ENCODE peak calls at places on chromosomes 2 and 18, in nine cellular contexts. P is keratinocyte, B is iPS DF 6.9, A is heart right ventricle, N is fibroblast of villous mesenchyme, G is testis, L is astrocyte of the cerebellum, Z is left ventricle myocardium inferior, T is fibroblast of the aortic adventitia. F is an unnamed sample.

GRCh38 chr18:49521251-49521650 is 34.2 kb upstream of the C18orf32 start:
- DNase-seq in B (no peak), G (no peak), A (no peak), T (peak; percentile 9), L (no peak), P (no peak), N (no peak), Z (no peak), F (no peak)

GRCh38 chr2:170344663-170345099 is 166.7 kb downstream of the MYO3B start:
- DNase-seq in L (no peak), G (no peak), A (no peak), N (no peak), Z (no peak), T (no peak), P (no peak), B (no peak), F (no peak)

GRCh38 chr2:190596998-190597397 is 51.9 kb upstream of the NAB1 start:
- DNase-seq in G (no peak), L (no peak), Z (peak; percentile 49), P (no peak), A (peak; percentile 50), B (no peak), N (no peak), T (no peak), F (no peak)

GRCh38 chr2:96556441-96557330 is 20.1 kb downstream of the ARID5A start:
- DNase-seq in G (no peak), L (no peak), B (no peak), Z (no peak), P (peak; percentile 99), N (no peak), A (no peak), T (peak; percentile 63), F (peak; percentile 56)

GRCh38 chr18:10851824-10852225 is 297.5 kb downstream of the PIEZO2 start:
- DNase-seq in B (peak; percentile 9), T (peak; percentile 85), L (peak; percentile 60), A (no peak), G (no peak), N (peak; percentile 80), Z (no peak), P (no peak), F (peak; percentile 90)

GRCh38 chr2:56806924-56807323 is 623.1 kb downstream of the CCDC85A start:
- DNase-seq in A (no peak), L (no peak), N (no peak), T (no peak), B (no peak), P (no peak), Z (no peak), G (no peak), F (no peak)

GRCh38 chr2:219392754-219393153 is 5.0 kb upstream of the DNPEP start:
- DNase-seq in Z (no peak), A (no peak), B (no peak), N (no peak), G (no peak), P (no peak), T (no peak), L (no peak), F (no peak)

GRCh38 chr18:37253424-37254255 is 312.0 kb downstream of the CELF4 start:
- DNase-seq in T (no peak), Z (no peak), L (no peak), B (no peak), A (peak; percentile 25), N (no peak), P (no peak), G (peak; percentile 59), F (no peak)

GRCh38 chr2:219684721-219685689 is 57.6 kb downstream of the SLC4A3 start:
- DNase-seq in N (peak; percentile 71), T (peak; percentile 92), A (peak; percentile 44), Z (peak; percentile 35), G (peak; percentile 80), B (peak; percentile 70), L (no peak), P (peak; percentile 74), F (peak; percentile 83)

GRCh38 chr2:184620367-184620766 is 22.0 kb downstream of the ZNF804A start:
- DNase-seq in P (no peak), B (no peak), Z (no peak), N (no peak), T (peak; percentile 26), A (no peak), G (no peak), L (no peak), F (no peak)

GRCh38 chr2:119960821-119961220 is 52.1 kb upstream of the EPB41L5 start:
- DNase-seq in N (peak; percentile 42), Z (no peak), G (no peak), T (peak; percentile 42), B (no peak), P (no peak), L (peak; percentile 49), A (no peak), F (peak; percentile 62)

GRCh38 chr2:101617188-101617587 is 80.3 kb upstream of the MAP4K4 start:
- DNase-seq in A (no peak), L (peak; percentile 60), Z (no peak), P (no peak), B (no peak), N (peak; percentile 76), G (no peak), T (peak; percentile 13), F (peak; percentile 57)

GRCh38 chr2:61247204-61247812 is 85.3 kb downstream of the C2orf74 start:
- DNase-seq in T (peak; percentile 79), G (no peak), B (no peak), L (peak; percentile 44), N (peak; percentile 54), Z (no peak), P (no peak), A (no peak), F (peak; percentile 65)

GRCh38 chr2:236208281-236208900 is 40.2 kb upstream of the GBX2 start:
- DNase-seq in A (no peak), B (no peak), P (no peak), Z (no peak), N (no peak), G (no peak), T (no peak), L (no peak), F (no peak)

GRCh38 chr2:100907832-100908231 is 87.9 kb downstream of the NPAS2 start:
- DNase-seq in P (no peak), A (no peak), N (no peak), G (no peak), T (no peak), Z (no peak), B (no peak), L (no peak), F (no peak)

GRCh38 chr2:135667045-135667444 is 74.6 kb upstream of the UBXN4 start:
- DNase-seq in T (peak; percentile 15), L (peak; percentile 11), P (no peak), N (no peak), B (no peak), G (no peak), Z (no peak), A (no peak), F (peak; percentile 44)

GRCh38 chr2:130389363-130389762 is 33.5 kb downstream of the PTPN18 start:
- DNase-seq in B (no peak), P (no peak), G (no peak), T (no peak), N (no peak), A (no peak), L (no peak), Z (no peak), F (no peak)

DNA sequence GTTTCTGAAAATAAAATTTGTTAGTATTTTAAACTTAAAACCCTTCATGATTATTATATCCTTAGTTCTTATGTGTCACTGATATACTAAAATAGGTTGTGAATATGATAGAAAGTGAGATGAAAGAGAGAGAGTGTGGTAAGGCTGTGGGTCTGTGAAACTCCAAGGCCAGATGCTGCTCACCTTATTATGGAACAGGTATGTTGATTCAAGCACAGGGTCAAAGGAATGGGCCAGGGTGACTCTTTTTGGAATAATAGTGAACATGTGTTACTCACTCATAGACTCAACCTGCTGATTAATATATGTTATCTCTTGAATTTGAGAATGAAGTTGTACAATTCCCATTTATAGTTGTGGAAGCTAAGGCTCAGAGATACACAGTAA is 70.7 kb upstream of the FN1 start:
- DNase-seq in N (no peak), Z (no peak), L (no peak), A (no peak), G (no peak), P (no peak), B (no peak), T (no peak), F (no peak)
- H3K4me3 ChIP-seq in N (no peak overlapping the region), Z (no peak overlapping the region), L (no peak overlapping the region), A (no peak overlapping the region), G (no peak overlapping the region), P (no peak overlapping the region), B (no peak overlapping the region), T (no peak overlapping the region), F (no peak overlapping the region)

DNA sequence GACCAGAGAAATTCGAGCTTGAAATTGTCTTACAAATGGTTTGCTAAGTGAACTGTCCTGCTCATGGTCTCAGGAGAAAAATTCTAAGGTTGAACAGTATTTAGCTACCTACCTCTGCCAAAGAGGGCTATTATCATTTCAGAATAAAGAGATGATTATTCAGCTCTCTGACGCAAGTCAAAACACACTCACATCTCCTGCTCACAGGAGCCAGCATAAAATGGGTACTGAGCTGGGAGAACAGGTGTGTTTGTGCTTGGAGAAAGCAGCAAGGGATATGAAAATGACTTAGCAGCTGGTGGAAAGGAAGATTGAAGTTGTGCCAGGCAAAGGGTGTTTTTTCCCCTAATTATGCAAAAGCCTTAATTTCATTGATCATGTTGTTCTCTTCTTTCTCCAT is 47.3 kb upstream of the TANK start:
- DNase-seq in A (no peak), Z (no peak), L (no peak), B (no peak), P (no peak), G (no peak), T (no peak), N (no peak), F (no peak)
- H3K4me3 ChIP-seq in A (no peak overlapping the region), Z (no peak overlapping the region), L (no peak overlapping the region), B (no peak overlapping the region), P (no peak overlapping the region), G (no peak overlapping the region), T (no peak overlapping the region), N (no peak overlapping the region), F (no peak overlapping the region)

GRCh38 chr2:192585418-192585817 is 390.7 kb upstream of the TMEFF2 start:
- DNase-seq in T (no peak), Z (no peak), P (no peak), A (no peak), N (no peak), G (no peak), B (no peak), L (no peak), F (no peak)
- H3K4me3 ChIP-seq in T (no peak overlapping the region), Z (no peak overlapping the region), P (no peak overlapping the region), A (no peak overlapping the region), N (no peak overlapping the region), G (no peak overlapping the region), B (no peak overlapping the region), L (no peak overlapping the region), F (no peak overlapping the region)

DNA sequence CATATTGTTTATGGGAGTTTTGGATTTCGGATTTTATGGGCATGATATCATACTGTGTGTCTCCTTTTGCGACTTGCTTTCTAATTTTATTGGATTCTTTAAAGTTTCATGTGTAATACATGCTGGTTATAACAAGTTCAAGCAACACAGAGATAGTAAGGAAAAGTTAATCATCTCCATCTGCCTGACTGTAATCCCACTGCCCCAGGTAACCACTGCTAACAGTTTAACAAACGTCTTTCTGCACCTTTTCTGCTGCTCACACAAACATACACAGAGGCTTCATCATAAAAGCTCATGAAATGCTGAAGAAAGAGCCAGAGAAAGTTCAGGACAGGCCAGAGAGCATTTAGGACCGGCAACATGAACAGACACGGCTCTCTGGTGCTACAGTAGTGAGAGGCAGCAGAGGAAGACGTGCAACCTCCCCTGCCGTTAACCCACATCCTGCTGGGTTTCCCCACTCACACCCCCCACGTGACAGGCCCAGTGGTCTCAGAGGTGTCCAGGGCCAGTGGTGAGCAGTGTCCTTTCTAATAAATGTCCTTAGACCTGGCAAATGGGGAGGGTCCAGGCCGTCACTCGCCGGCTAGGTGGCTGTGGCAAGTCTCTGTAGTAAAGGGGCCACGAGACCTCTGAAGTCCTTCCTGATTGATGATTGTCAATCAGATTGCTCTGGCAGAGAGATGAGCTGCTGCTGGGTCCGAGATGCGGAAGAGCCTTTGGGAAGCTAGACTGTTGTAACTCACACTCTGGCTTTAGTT is 43.0 kb upstream of the SLC1A4 start:
- DNase-seq in A (peak; percentile 15), L (no peak), P (no peak), T (no peak), N (peak; percentile 20), G (no peak), Z (no peak), B (no peak), F (no peak)
- H3K4me3 ChIP-seq in A (no peak overlapping the region), L (no peak overlapping the region), P (no peak overlapping the region), T (no peak overlapping the region), N (no peak overlapping the region), G (no peak overlapping the region), Z (no peak overlapping the region), B (no peak overlapping the region), F (no peak overlapping the region)